ENCODE peak calls at places on chromosomes 1 and 21, in five cellular contexts. J is ovary, L is prostate gland, T is GM12891, V is body of pancreas. H is an unnamed sample.

GRCh38 chr1:190479028-190479427 is 1.4 kb upstream of the BRINP3 start:
- DNase-seq in L (no peak), J (no peak), V (no peak), T (no peak), H (no peak)

GRCh38 chr1:4685466-4685865 is 31.1 kb downstream of the AJAP1 start:
- DNase-seq in L (no peak), V (no peak), J (no peak), T (no peak), H (no peak)

GRCh38 chr1:175471039-175471800 is 272.2 kb downstream of the TNR start:
- DNase-seq in V (no peak), J (no peak), L (peak), T (no peak), H (no peak)

GRCh38 chr1:53557369-53557768 is 98.2 kb downstream of the DMRTB1 start:
- DNase-seq in J (no peak), L (no peak), T (no peak), V (no peak), H (no peak)

GRCh38 chr21:40976198-40977114 is 129.5 kb upstream of the DSCAM start:
- DNase-seq in J (no peak), L (no peak), T (no peak), V (no peak), H (no peak)

GRCh38 chr1:106502659-106503058 is 553.8 kb upstream of the PRMT6 start:
- DNase-seq in V (no peak), T (no peak), L (no peak), J (no peak), H (no peak)

GRCh38 chr21:35048706-35049617 is at the start of gene RUNX1:
- DNase-seq in T (peak), J (no peak), V (no peak), L (no peak), H (peak)

GRCh38 chr1:91604632-91605031 is 104.0 kb downstream of the CDC7 start:
- DNase-seq in L (no peak), V (no peak), T (no peak), J (no peak), H (no peak)

GRCh38 chr1:234262007-234262753 is 111.1 kb upstream of the COA6 start:
- DNase-seq in L (no peak), T (no peak), J (no peak), V (peak), H (no peak)

GRCh38 chr21:45257673-45258341 is 29.9 kb downstream of the POFUT2 start:
- DNase-seq in L (no peak), V (no peak), T (no peak), J (no peak), H (no peak)

GRCh38 chr1:8538502-8538901 is 220.6 kb downstream of the SLC45A1 start:
- DNase-seq in J (no peak), L (no peak), T (no peak), V (no peak), H (no peak)

GRCh38 chr1:205373022-205373421 is 16.3 kb upstream of the KLHDC8A start:
- DNase-seq in L (no peak), V (no peak), J (peak), T (no peak), H (no peak)

GRCh38 chr1:13794231-13795187 is 94.5 kb downstream of the PRDM2 start:
- DNase-seq in J (no peak), T (no peak), L (no peak), V (no peak), H (no peak)

GRCh38 chr1:18373882-18374493 is 106.7 kb upstream of the KLHDC7A start:
- DNase-seq in L (no peak), T (no peak), J (no peak), V (no peak), H (peak)

DNA sequence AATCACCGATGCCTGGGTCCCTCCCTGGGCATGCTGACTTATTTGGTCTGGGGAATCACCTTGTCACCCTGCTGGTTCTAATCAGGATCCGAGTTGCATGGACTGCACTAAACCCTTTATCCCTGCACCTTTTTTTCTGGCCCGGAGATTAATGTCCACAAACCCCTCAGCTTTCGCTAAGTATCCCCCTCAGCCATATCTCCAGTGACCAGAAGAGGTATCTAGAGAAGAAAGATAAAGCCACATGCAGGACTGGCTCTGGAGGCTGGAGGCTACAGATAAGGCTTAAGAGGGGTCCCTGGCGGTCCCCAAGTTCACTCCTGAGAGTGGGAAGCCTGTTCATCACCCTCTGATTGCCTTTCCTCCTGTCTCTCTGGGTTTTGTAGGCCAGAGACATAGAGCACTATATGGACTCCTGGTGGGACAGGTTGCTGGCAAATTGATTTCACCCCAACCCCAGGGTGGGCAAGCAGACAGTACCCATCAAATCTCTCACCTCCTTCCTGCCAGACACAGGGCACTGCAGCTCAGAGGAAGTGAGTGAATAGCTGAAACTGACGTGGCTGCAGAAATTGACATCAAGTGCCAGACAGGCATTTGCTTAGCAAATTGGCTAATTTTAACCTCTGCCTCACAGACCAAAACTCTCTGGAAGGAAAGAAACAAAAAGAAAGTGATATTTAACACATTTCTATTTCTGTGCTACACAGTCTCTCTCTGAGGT is 38.8 kb downstream of the HMGB4 start:
- DNase-seq in J (no peak), T (no peak), L (no peak), V (no peak), H (peak)
- TF ChIP-seq POLR2A in J (no peak), T (no peak), L (no peak), V (no peak), H (no peak)

DNA sequence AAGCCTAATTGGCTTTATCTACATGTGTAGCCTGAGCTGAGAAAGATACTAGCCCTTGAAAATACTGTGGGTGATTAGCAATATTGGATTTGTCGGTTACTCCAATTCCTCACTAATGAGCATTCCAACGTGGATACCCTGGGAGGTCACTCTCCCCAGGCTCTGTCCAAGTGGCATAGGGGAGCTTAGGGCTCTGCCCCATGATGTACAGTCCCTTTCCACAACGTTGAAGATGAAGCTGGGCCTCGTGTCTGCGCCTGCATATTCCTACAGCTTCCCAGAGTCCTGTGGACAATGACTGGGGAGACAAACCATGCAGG is 2.6 kb downstream of the RCC1 start:
- DNase-seq in T (no peak), V (no peak), J (no peak), L (no peak), H (no peak)
- TF ChIP-seq POLR2A in T (no peak), V (no peak), J (no peak), L (no peak), H (peak)

GRCh38 chr1:180154003-180154324 is 705 bp upstream of the QSOX1 start:
- DNase-seq in J (no peak), L (no peak), V (no peak), T (no peak), H (no peak)
- TF ChIP-seq POLR2A in J (no peak), L (no peak), V (no peak), T (no peak), H (no peak)

GRCh38 chr1:110341146-110341871 is 2.1 kb downstream of the RBM15 start:
- DNase-seq in T (no peak), V (no peak), J (peak), L (no peak), H (peak)
- TF ChIP-seq POLR2A in T (peak), V (no peak), J (no peak), L (no peak), H (peak)

DNA sequence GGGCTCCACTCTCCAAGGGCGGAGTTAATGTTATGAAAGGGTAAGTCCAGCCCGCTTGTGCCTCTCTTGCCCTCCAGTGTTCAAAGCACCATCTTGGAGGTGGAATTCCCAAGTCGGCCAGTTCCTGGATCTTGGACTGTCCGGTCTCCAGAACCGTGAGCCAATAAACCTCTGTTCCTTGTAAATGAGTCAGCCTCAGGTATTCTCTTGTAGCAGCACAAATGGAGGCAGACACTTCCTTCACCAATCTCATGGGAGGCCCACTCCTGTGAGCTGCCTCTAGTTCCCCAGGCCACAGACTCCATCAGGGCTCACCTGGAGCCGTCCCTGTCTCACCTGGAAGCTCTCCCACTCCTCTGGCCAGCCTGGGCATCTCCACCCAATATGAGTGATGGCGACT is 15.5 kb downstream of the IBA57 start:
- DNase-seq in J (no peak), L (no peak), V (no peak), T (no peak), H (no peak)
- TF ChIP-seq POLR2A in J (no peak), L (no peak), V (no peak), T (no peak), H (no peak)

DNA sequence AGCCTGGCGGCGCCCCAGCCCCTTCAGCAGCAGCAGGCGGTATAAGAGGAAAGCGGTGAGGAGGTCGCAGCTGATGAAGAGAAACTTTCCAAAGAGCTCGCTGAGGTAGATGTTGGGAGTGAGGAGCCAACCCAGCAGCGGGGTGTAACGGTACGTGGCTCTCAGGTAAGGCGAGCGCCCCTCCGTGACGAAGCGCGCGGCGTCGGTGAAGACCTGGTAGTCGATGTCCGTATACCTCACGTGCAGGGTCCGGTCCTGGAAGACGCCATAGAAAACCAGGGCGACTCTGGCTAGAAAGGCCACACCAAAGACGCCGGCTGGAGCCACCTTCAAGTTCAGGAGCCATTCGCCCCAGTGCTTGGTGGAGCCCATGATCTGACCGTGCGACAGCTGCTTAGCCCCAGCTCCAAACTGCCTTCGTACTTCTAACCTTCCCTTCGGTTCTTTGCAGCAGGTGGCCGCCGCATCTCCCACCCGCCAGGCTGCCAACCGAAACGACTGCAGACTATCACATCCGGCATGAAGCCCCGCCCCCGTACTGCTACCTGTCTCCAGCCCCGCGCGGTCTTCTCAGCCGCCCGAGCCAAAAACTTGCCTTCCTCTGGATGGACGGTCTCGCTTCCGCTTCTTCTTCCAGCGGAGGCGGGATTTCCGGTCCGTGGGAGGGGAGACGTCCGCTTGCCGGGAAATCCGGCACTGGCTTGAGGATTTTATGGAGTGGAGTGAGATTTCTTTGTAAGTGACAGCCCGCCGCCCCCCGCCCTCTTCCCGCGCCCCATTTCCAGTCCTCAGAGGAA is at the start of gene PIGM:
- DNase-seq in T (peak), J (peak), L (peak), V (peak), H (peak)
- TF ChIP-seq POLR2A in T (peak), J (peak), L (peak), V (peak), H (peak)

GRCh38 chr1:183804916-183805734 is at the start of gene RGL1:
- DNase-seq in J (peak), T (peak), V (peak), L (peak), H (no peak)
- TF ChIP-seq POLR2A in J (peak), T (peak), V (peak), L (peak), H (no peak)

DNA sequence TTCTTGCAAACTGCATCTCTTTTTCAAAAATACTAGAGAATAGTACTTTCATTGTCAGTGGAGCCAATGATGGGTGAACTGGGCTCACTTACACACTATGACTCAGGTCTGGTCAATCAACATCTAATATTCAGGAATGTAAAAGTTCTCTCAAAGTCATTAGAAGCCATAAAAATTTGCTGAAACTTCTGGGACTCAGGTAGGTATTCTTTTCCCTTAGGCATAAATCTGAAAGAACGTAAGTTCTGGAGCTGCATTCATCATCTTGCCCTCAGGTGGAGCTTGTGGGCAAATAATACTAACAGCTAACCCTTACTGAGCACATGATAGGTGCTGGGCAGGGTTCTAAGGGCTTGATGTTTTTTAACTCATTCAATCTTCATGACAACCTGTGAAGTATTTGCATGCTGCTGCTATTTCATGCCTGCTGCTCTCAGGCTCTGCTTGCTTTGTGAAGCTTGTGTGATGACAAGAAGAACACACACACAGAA is 394.3 kb upstream of the LYPLAL1 start:
- DNase-seq in L (no peak), V (no peak), J (no peak), T (no peak), H (no peak)
- TF ChIP-seq POLR2A in L (no peak), V (no peak), J (no peak), T (no peak), H (no peak)

GRCh38 chr1:247415423-247416361 is at the start of gene NLRP3:
- DNase-seq in J (no peak), T (no peak), V (no peak), L (no peak), H (no peak)
- TF ChIP-seq POLR2A in J (no peak), T (no peak), V (peak), L (no peak), H (no peak)

GRCh38 chr1:178542554-178543290 is 29.8 kb downstream of the TEX35 start:
- DNase-seq in J (peak), V (peak), T (peak), L (peak), H (peak)

GRCh38 chr1:178541829-178542553 is 29.1 kb downstream of the TEX35 start:
- DNase-seq in J (no peak), L (peak), V (peak), T (peak), H (peak)

GRCh38 chr1:178544531-178544930 is 31.6 kb downstream of the TEX35 start:
- DNase-seq in V (no peak), L (no peak), J (no peak), T (no peak), H (no peak)

GRCh38 chr1:178541396-178541795 is 28.5 kb downstream of the TEX35 start:
- DNase-seq in T (no peak), V (no peak), L (no peak), J (no peak), H (no peak)

GRCh38 chr1:178543291-178543609 is 30.3 kb downstream of the TEX35 start:
- DNase-seq in V (no peak), L (no peak), T (no peak), J (peak), H (no peak)
- TF ChIP-seq POLR2A in V (no peak), L (no peak), T (no peak), J (no peak), H (no peak)